ENCODE peak calls at places on chromosome 7, in seven cellular contexts. Y is H1, G is neuronal stem cell, K is H9, N is IMR-90, Q is trophoblast cell, A is mesenchymal stem cell. S is an unnamed sample. For H3K4me1, the result is how much of the 10 kb centered on the place peaks cover.

GRCh38 chr7:96388620-96389383 is 66.9 kb upstream of the SLC25A13 start:
- DNase-seq in Y (no peak), N (peak), G (no peak), Q (peak), A (peak), K (no peak), S (peak)

GRCh38 chr7:16046045-16046444 is 359.6 kb upstream of the MEOX2 start:
- DNase-seq in Y (no peak), A (no peak), G (no peak), N (peak), K (no peak), Q (no peak), S (no peak)

GRCh38 chr7:143199040-143199439 is 15.8 kb downstream of the TAS2R39 start:
- DNase-seq in Y (no peak), G (no peak), Q (no peak), N (no peak), A (no peak), K (no peak), S (no peak)

GRCh38 chr7:103348452-103348851 is 1.0 kb downstream of the PSMC2 start:
- DNase-seq in Y (no peak), A (no peak), K (no peak), Q (no peak), G (no peak), N (no peak), S (no peak)

GRCh38 chr7:38296059-38296857 is 22.8 kb upstream of the TARP start:
- DNase-seq in G (no peak), Y (no peak), K (no peak), N (no peak), A (no peak), Q (no peak), S (no peak)

GRCh38 chr7:67493386-67493785 is 496.8 kb downstream of the TYW1 start:
- DNase-seq in Q (no peak), K (no peak), N (no peak), A (no peak), Y (no peak), G (no peak), S (no peak)

GRCh38 chr7:41828911-41829310 is 126.0 kb upstream of the INHBA start:
- DNase-seq in N (no peak), Y (no peak), A (no peak), G (no peak), Q (peak), K (no peak), S (peak)

GRCh38 chr7:106462365-106462859 is 177.6 kb upstream of the NAMPT start:
- DNase-seq in K (no peak), Q (peak), Y (no peak), A (peak), N (peak), G (no peak), S (peak)

GRCh38 chr7:130632111-130632510 is 36.4 kb downstream of the COPG2 start:
- DNase-seq in A (peak), G (no peak), Y (no peak), N (peak), Q (peak), K (no peak), S (no peak)

GRCh38 chr7:44678468-44679179 is 70.0 kb upstream of the ZMIZ2 start:
- DNase-seq in Q (peak), Y (no peak), A (peak), K (no peak), N (peak), G (no peak), S (no peak)

DNA sequence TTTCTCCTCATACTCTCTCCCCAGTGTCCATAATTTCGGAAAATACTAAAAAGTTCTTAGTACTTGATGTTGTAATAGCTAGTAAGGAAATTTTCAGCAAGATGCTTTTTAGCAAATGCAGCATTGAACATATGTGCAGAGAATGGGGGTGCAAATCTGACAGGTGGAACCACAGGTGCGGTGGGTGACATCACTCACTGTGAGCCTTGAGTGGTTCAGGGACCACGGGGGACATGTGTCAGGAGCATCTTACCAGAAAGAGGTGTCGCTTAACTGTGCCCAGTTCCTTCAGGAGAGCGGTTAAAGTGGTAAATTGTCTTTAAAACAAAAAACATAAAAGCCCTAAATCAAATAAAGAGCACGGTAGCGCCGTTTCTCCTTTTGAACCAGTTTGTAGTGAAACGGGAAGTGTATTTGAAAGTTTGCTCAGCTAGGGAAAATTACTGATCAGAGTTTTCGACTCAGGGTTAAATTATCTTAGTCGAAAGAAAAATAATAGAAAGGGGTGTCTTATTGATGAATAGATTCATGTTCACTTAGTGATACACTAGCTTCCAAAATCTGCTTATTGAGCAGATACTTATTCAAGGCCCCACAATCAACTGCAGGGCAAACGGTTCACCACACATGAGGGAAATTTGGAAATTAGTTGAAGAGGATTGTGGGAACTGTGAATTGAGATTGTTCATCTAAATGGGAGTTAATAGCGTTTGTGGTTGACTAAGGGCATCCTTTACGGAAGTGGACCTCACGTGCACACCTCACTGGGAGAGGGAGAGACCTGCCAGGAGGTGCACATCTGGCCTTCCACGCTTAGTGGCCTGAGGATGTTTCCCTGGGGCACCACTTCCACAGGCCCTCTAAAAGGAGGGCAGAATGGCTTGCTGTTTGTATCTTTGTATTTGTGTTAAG is 12.7 kb downstream of the CUL1 start:
- DNase-seq in Y (no peak), K (no peak), N (no peak), Q (no peak), G (no peak), A (no peak), S (no peak)
- H3K23ac ChIP-seq in Y (no peak), K (no peak), N (no peak), Q (peak), G (no peak), A (no peak), S (no peak)

GRCh38 chr7:83579740-83580139 is 69.2 kb downstream of the SEMA3E start:
- DNase-seq in Q (no peak), N (peak), A (peak), Y (no peak), G (no peak), K (no peak), S (no peak)
- H3K4me1 ChIP-seq in Q (under half), N (under half), A (under half), Y (under half), G (under half), K (under half), S (under half)

GRCh38 chr7:43430412-43430811 is 152.5 kb upstream of the STK17A start:
- DNase-seq in G (no peak), N (peak), Y (no peak), Q (no peak), K (no peak), A (peak), S (no peak)

DNA sequence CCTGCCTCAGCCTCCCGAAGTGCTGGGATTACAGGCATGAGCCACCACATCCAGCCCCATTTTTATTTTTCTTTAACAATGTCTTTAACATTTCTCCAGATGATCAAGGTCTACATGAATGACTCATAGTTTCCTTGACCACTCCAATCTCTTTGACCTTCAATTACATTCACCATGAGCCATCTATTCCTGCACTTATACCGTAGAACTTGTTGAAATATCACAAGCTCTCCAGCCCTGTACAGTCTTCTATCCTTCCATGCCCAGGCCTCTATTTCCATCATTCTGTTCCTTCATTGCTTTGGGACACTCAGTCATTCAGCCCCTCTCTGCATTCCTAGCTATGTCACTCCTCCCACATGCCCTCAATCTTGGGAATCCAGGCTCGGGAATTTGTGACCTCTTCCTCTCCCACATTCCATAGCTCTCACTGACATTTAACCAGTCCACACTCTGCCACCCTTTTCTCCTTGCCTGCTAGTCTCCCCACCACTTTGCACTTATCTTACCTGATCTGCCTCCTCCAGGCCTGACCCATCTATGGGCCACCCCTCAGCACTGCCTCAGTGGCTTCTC is 151.8 kb upstream of the STK17A start:
- DNase-seq in Q (no peak), K (no peak), Y (no peak), A (peak), G (no peak), N (peak), S (peak)
- H3K18ac ChIP-seq in Q (no peak), K (no peak), Y (no peak), A (no peak), G (no peak), N (no peak), S (no peak)

GRCh38 chr7:117567781-117568180 is 88.0 kb downstream of the CFTR start:
- DNase-seq in A (no peak), Y (no peak), Q (no peak), N (no peak), G (no peak), K (no peak), S (no peak)
- H3K23ac ChIP-seq in A (no peak), Y (no peak), Q (no peak), N (no peak), G (no peak), K (no peak), S (no peak)

GRCh38 chr7:84191842-84192241 is 2.7 kb downstream of the SEMA3A start:
- DNase-seq in A (peak), Q (no peak), N (peak), K (no peak), Y (no peak), G (no peak), S (no peak)
- H3K4me1 ChIP-seq in A (under half), Q (under half), N (under half), K (under half), Y (under half), G (under half), S (under half)

GRCh38 chr7:156173346-156173745 is 361.1 kb upstream of the SHH start:
- DNase-seq in N (no peak), G (no peak), Y (no peak), A (no peak), K (no peak), Q (no peak), S (no peak)

GRCh38 chr7:156172638-156173037 is 360.4 kb upstream of the SHH start:
- DNase-seq in G (no peak), Q (no peak), K (no peak), Y (no peak), A (no peak), N (no peak), S (no peak)

GRCh38 chr7:156175003-156175402 is 362.7 kb upstream of the SHH start:
- DNase-seq in Y (no peak), G (no peak), A (no peak), Q (no peak), K (no peak), N (no peak), S (no peak)

GRCh38 chr7:156174428-156174827 is 362.2 kb upstream of the SHH start:
- DNase-seq in K (no peak), Y (no peak), G (no peak), A (no peak), Q (no peak), N (no peak), S (no peak)

DNA sequence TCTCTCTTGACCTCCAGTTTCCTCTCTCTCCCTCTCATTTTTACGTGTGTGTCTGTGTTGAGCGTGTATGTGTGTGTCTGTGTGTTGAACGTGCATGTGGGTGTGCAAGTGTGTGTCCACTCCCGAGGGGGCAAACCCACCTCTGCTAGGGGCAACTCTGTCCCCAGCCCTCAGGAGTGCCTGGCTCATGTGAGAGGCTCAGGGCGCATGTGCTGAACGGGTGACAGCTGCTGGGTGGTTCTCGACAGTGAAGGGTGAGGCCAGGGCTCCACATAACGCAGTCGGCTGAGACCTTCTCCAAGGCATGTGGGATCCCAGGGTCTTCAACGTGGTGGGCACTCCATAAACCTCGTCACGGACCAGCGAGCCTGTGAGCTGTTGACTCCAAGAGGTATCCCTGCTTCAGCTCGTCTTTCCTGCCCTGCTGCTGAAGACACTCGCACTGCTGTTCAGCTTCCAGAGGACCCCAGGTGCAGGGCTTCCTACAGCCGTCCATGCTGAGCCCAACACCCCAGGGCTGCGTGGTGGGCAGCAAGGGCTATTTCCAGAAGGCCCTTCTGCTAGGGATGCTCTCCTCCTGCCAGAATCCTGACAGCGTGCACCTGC is 361.6 kb upstream of the SHH start:
- DNase-seq in K (no peak), N (no peak), Q (no peak), A (no peak), Y (no peak), G (no peak), S (no peak)
- H3K18ac ChIP-seq in K (no peak), N (no peak), Q (no peak), A (no peak), Y (no peak), G (peak), S (no peak)

GRCh38 chr7:70133291-70133690 is 535.0 kb downstream of the AUTS2 start:
- DNase-seq in A (no peak), Q (no peak), G (peak), N (no peak), Y (no peak), K (no peak), S (no peak)
- H3K23ac ChIP-seq in A (no peak), Q (no peak), G (no peak), N (no peak), Y (no peak), K (no peak), S (no peak)